ENCODE peak calls at places on chromosomes 5 and 9, in nine cellular contexts. B, U, X, W, R, P, M, F and Z are unnamed samples.

GRCh38 chr9:70614786-70615565 is 200.5 kb upstream of the KLF9 start:
- DNase-seq in F (no peak), R (no peak), W (no peak), P (no peak), M (no peak), U (no peak), B (no peak), X (no peak), Z (no peak)

GRCh38 chr5:16983022-16983639 is 47.0 kb upstream of the MYO10 start:
- DNase-seq in M (no peak), R (no peak), U (no peak), P (no peak), X (no peak), W (no peak), F (no peak), B (peak; percentile 39), Z (no peak)

GRCh38 chr9:89526667-89527066 is 28.8 kb upstream of the SEMA4D start:
- DNase-seq in W (no peak), P (no peak), M (no peak), R (no peak), X (no peak), F (no peak), B (no peak), U (peak; percentile 10), Z (no peak)

GRCh38 chr9:30362368-30362767 is 2022.1 kb upstream of the ACO1 start:
- DNase-seq in B (no peak), X (no peak), P (no peak), W (no peak), M (no peak), U (no peak), R (no peak), F (no peak), Z (no peak)

GRCh38 chr9:137431416-137431931 is 8.3 kb downstream of the NOXA1 start:
- DNase-seq in U (no peak), W (no peak), M (no peak), P (no peak), R (no peak), F (no peak), B (no peak), X (peak; percentile 65), Z (no peak)

GRCh38 chr5:66168226-66168625 is 24.1 kb downstream of the SREK1 start:
- DNase-seq in R (no peak), B (no peak), M (no peak), W (no peak), P (no peak), X (no peak), F (no peak), U (no peak), Z (no peak)

GRCh38 chr5:85170183-85170582 is 785.5 kb upstream of the EDIL3 start:
- DNase-seq in U (no peak), P (no peak), X (no peak), B (no peak), F (no peak), W (no peak), R (no peak), M (no peak), Z (no peak)

GRCh38 chr5:35129921-35130485 is 82.3 kb upstream of the AGXT2 start:
- DNase-seq in X (no peak), U (peak; percentile 22), B (no peak), R (peak; percentile 89), F (peak; percentile 20), M (no peak), W (no peak), P (peak; percentile 7), Z (no peak)

GRCh38 chr9:16154570-16155078 is 601.8 kb downstream of the CCDC171 start:
- DNase-seq in R (no peak), X (peak; percentile 87), F (no peak), W (no peak), M (peak; percentile 79), B (peak; percentile 31), P (no peak), U (peak; percentile 58), Z (no peak)

GRCh38 chr9:130500340-130500771 is 55.6 kb downstream of the ASS1 start:
- DNase-seq in U (no peak), B (no peak), W (no peak), R (no peak), X (no peak), P (no peak), M (no peak), F (no peak), Z (no peak)

GRCh38 chr5:177447066-177447610 is 524 bp downstream of the PRR7 start:
- DNase-seq in W (no peak), X (no peak), F (peak; percentile 64), M (peak; percentile 78), U (no peak), B (peak; percentile 36), R (no peak), P (peak; percentile 69), Z (no peak)

GRCh38 chr5:132714456-132715307 is 22.7 kb downstream of the KIF3A start:
- DNase-seq in F (no peak), P (no peak), U (peak; percentile 20), B (peak; percentile 35), R (no peak), X (no peak), M (no peak), W (no peak), Z (no peak)

GRCh38 chr5:143309661-143310431 is 93.6 kb downstream of the NR3C1 start:
- DNase-seq in M (no peak), W (no peak), F (peak; percentile 16), X (no peak), U (peak; percentile 14), R (no peak), B (peak; percentile 81), P (no peak), Z (no peak)

GRCh38 chr9:133999866-134000265 is 7.7 kb upstream of the VAV2 start:
- DNase-seq in M (no peak), W (no peak), U (no peak), P (no peak), R (no peak), X (no peak), B (no peak), F (no peak), Z (no peak)

GRCh38 chr9:106052735-106053134 is 358.4 kb downstream of the TMEM38B start:
- DNase-seq in X (no peak), U (no peak), R (no peak), B (no peak), F (no peak), M (no peak), W (no peak), P (no peak), Z (no peak)

GRCh38 chr9:115740986-115741385 is 412.6 kb upstream of the PAPPA start:
- DNase-seq in P (no peak), W (no peak), F (no peak), B (no peak), M (no peak), U (peak; percentile 70), R (no peak), X (no peak), Z (no peak)

GRCh38 chr9:32644698-32645097 is 9.2 kb upstream of the TAF1L start:
- DNase-seq in W (no peak), B (peak; percentile 98), F (peak; percentile 87), X (no peak), R (peak; percentile 100), P (no peak), M (no peak), U (peak; percentile 95), Z (no peak)

GRCh38 chr9:118961857-118962256 is 407.4 kb downstream of the BRINP1 start:
- DNase-seq in F (peak; percentile 22), X (no peak), R (peak; percentile 92), M (no peak), U (peak; percentile 26), P (no peak), W (no peak), B (peak; percentile 1), Z (no peak)
- TF ChIP-seq CTCF in F (no peak), X (no peak), R (no peak), M (no peak), U (no peak), P (no peak), W (no peak), B (no peak), Z (no peak)

DNA sequence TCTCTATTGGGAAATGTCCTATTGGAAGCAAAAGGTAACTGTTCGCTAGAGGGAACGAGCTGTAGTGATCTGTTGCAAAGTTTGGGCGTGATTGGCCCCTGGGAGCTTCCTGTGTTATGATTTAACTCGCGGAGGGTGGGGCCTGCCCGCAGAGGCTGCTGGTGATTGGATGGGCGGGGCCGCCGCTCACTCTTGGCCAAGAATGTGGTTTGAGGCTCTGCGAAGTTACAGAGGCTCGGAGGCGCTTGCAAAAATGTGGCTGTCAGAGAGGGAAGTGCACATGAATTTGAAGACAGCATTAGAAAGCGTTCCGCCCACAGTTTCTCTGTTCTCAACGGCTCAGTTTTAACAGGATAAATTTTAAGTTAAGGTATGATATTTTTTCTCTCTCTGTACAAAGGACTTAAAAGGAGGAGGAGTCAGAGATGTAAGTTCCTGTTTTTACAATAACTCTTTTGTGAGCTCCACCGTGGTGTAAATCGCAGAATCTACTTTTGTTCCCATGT is 46.9 kb downstream of the CNTRL start:
- DNase-seq in W (peak; percentile 97), X (peak; percentile 97), R (peak; percentile 93), M (peak; percentile 96), B (peak; percentile 97), U (peak; percentile 93), F (peak; percentile 98), P (peak; percentile 91), Z (peak; percentile 98)
- TF ChIP-seq CTCF in W (no peak), X (peak; percentile 53), R (no peak), M (no peak), B (peak; percentile 41), U (no peak), F (peak; percentile 67), P (no peak), Z (peak; percentile 55)

GRCh38 chr5:93674866-93675457 is 66.4 kb downstream of the POU5F2 start:
- DNase-seq in W (no peak), M (no peak), U (no peak), F (no peak), X (no peak), R (no peak), P (no peak), B (no peak), Z (no peak)
- TF ChIP-seq CTCF in W (no peak), M (no peak), U (no peak), F (no peak), X (no peak), R (no peak), P (no peak), B (no peak), Z (no peak)

GRCh38 chr9:19408693-19409405 is at the start of gene ACER2:
- DNase-seq in R (peak; percentile 76), X (peak; percentile 100), P (peak; percentile 92), B (peak; percentile 90), W (peak; percentile 92), U (peak; percentile 80), M (peak; percentile 98), F (peak; percentile 93), Z (peak; percentile 91)

GRCh38 chr9:19408316-19408692 is 505 bp upstream of the ACER2 start:
- DNase-seq in R (no peak), F (no peak), W (no peak), P (no peak), M (peak; percentile 43), B (no peak), X (no peak), U (no peak), Z (peak; percentile 73)

GRCh38 chr9:19410594-19410993 is 1.8 kb downstream of the ACER2 start:
- DNase-seq in U (no peak), F (no peak), X (no peak), M (no peak), B (no peak), W (no peak), R (no peak), P (no peak), Z (no peak)

GRCh38 chr9:19410195-19410503 is 1.3 kb downstream of the ACER2 start:
- DNase-seq in M (no peak), W (no peak), P (no peak), F (no peak), R (no peak), U (no peak), B (no peak), X (no peak), Z (no peak)

GRCh38 chr9:19409406-19410194 is 791 bp downstream of the ACER2 start:
- DNase-seq in R (no peak), P (no peak), U (peak; percentile 60), W (peak; percentile 34), X (peak; percentile 61), M (peak; percentile 46), B (peak; percentile 43), F (peak; percentile 36), Z (peak; percentile 62)
- TF ChIP-seq CTCF in R (no peak), P (no peak), U (no peak), W (no peak), X (no peak), M (no peak), B (no peak), F (no peak), Z (no peak)